ENCODE peak calls at places on chromosomes 6 and 20, in four cellular contexts. L, R, O and G are unnamed samples.

GRCh38 chr6:76441850-76442249 is 369.4 kb upstream of the IMPG1 start:
- DNase-seq in L (no peak), R (no peak), O (no peak), G (no peak)

GRCh38 chr6:132194529-132194928 is 206.7 kb downstream of the MOXD1 start:
- DNase-seq in L (no peak), R (no peak), O (no peak), G (no peak)

GRCh38 chr6:35663001-35663400 is 25.7 kb downstream of the FKBP5 start:
- DNase-seq in L (no peak), R (no peak), O (no peak), G (no peak)

GRCh38 chr6:21000391-21000801 is 466.1 kb downstream of the CDKAL1 start:
- DNase-seq in L (no peak), R (no peak), O (no peak), G (no peak)

GRCh38 chr6:125749864-125750691 is 646 bp downstream of the HEY2 start:
- DNase-seq in L (no peak), R (peak), O (peak), G (no peak)

GRCh38 chr6:129490551-129491245 is 219.3 kb downstream of the ARHGAP18 start:
- DNase-seq in L (peak), R (no peak), O (no peak), G (no peak)

GRCh38 chr6:161127071-161127740 is 135.6 kb downstream of the MAP3K4 start:
- DNase-seq in L (no peak), R (no peak), O (no peak), G (no peak)

GRCh38 chr6:170003027-170003426 is 251.6 kb downstream of the ERMARD start:
- DNase-seq in L (no peak), R (no peak), O (no peak), G (no peak)

GRCh38 chr6:43481591-43482242 is 4.3 kb downstream of the TJAP1 start:
- DNase-seq in L (no peak), R (no peak), O (no peak), G (no peak)

GRCh38 chr6:42403415-42403814 is 48.3 kb downstream of the TRERF1 start:
- DNase-seq in L (no peak), R (no peak), O (no peak), G (no peak)

GRCh38 chr20:4613718-4614620 is 107.7 kb upstream of the PRND start:
- DNase-seq in L (peak), R (no peak), O (peak), G (peak)

GRCh38 chr20:63045401-63045800 is 38.6 kb upstream of the BHLHE23 start:
- DNase-seq in L (no peak), R (no peak), O (no peak), G (no peak)

GRCh38 chr6:142912125-142912524 is 32.9 kb downstream of the HIVEP2 start:
- DNase-seq in L (no peak), R (no peak), O (no peak), G (no peak)

GRCh38 chr6:130394238-130394637 is 28.4 kb downstream of the TMEM200A start:
- DNase-seq in L (no peak), R (no peak), O (no peak), G (no peak)

GRCh38 chr6:53042112-53042511 is 23.1 kb upstream of the FBXO9 start:
- DNase-seq in L (no peak), R (no peak), O (peak), G (no peak)

GRCh38 chr20:10504893-10505292 is 69.8 kb downstream of the SLX4IP start:
- DNase-seq in L (no peak), R (no peak), O (peak), G (no peak)

GRCh38 chr6:29696147-29697129 is 15.5 kb upstream of the ZFP57 start:
- DNase-seq in L (no peak), R (no peak), O (no peak), G (no peak)

GRCh38 chr6:128899651-128900050 is 16.7 kb downstream of the LAMA2 start:
- DNase-seq in L (no peak), R (no peak), O (no peak), G (no peak)

GRCh38 chr6:45949256-45949655 is 66.4 kb downstream of the CLIC5 start:
- DNase-seq in L (no peak), R (no peak), O (no peak), G (no peak)

GRCh38 chr6:5507056-5507722 is 245.9 kb downstream of the FARS2 start:
- DNase-seq in L (no peak), R (no peak), O (no peak), G (peak)

GRCh38 chr6:39193201-39193791 is 36.0 kb downstream of the KCNK5 start:
- DNase-seq in L (no peak), R (no peak), O (no peak), G (no peak)

GRCh38 chr6:30670760-30671527 is 1.9 kb downstream of the DHX16 start:
- DNase-seq in L (no peak), R (no peak), O (no peak), G (no peak)

GRCh38 chr6:78598966-78599365 is 268.4 kb upstream of the IRAK1BP1 start:
- DNase-seq in L (no peak), R (no peak), O (no peak), G (no peak)

GRCh38 chr6:21998539-21998938 is 298.3 kb downstream of the PRL start:
- DNase-seq in L (no peak), R (no peak), O (no peak), G (no peak)

GRCh38 chr6:121395736-121396135 is 39.7 kb upstream of the GJA1 start:
- DNase-seq in L (no peak), R (no peak), O (no peak), G (no peak)

GRCh38 chr20:31859998-31860380 is 10.3 kb downstream of the DUSP15 start:
- DNase-seq in L (no peak), R (no peak), O (no peak), G (no peak)

GRCh38 chr6:115796061-115796460 is 264.6 kb downstream of the FRK start:
- DNase-seq in L (no peak), R (no peak), O (no peak), G (no peak)

GRCh38 chr6:169859978-169860703 is 108.7 kb downstream of the ERMARD start:
- DNase-seq in L (no peak), R (no peak), O (no peak), G (peak)

GRCh38 chr6:43481075-43481474 is 3.7 kb downstream of the TJAP1 start:
- DNase-seq in L (no peak), R (no peak), O (no peak), G (no peak)

GRCh38 chr20:48831702-48832422 is 4.1 kb upstream of the PREX1 start:
- DNase-seq in L (no peak), R (peak), O (peak), G (no peak)

GRCh38 chr6:30912746-30913520 is 1.1 kb upstream of the VARS2 start:
- DNase-seq in L (no peak), R (no peak), O (no peak), G (no peak)

GRCh38 chr20:25063981-25064380 is 6.0 kb upstream of the ACSS1 start:
- DNase-seq in L (no peak), R (no peak), O (no peak), G (no peak)

GRCh38 chr6:17466707-17467106 is 73.3 kb downstream of the CAP2 start:
- DNase-seq in L (no peak), R (no peak), O (no peak), G (no peak)